ENCODE peak calls at places on chromosomes 5 and 9, in four cellular contexts. S, X, O and T are unnamed samples. For H3K36me3 and H3K27me3, the result is how much of the 10 kb centered on the place peaks cover.

GRCh38 chr5:57313716-57314115 is 139.9 kb downstream of the GPBP1 start:
- DNase-seq in S (no peak), X (no peak), O (no peak), T (no peak)

GRCh38 chr9:114348906-114349482 is 19.3 kb downstream of the ORM2 start:
- DNase-seq in O (peak), S (peak), X (peak), T (no peak)

GRCh38 chr5:68465133-68465532 is 249.6 kb downstream of the PIK3R1 start:
- DNase-seq in O (no peak), S (no peak), X (no peak), T (no peak)

GRCh38 chr9:121652037-121652837 is 803 bp downstream of the DAB2IP start:
- DNase-seq in O (no peak), S (no peak), X (no peak), T (no peak)

GRCh38 chr5:850511-851006 is at the start of gene ZDHHC11:
- DNase-seq in S (no peak), O (no peak), X (no peak), T (no peak)

GRCh38 chr9:14687042-14687719 is 6.1 kb downstream of the ZDHHC21 start:
- DNase-seq in S (no peak), X (no peak), O (peak), T (no peak)

GRCh38 chr9:130897105-130897751 is 616 bp upstream of the QRFP start:
- DNase-seq in X (no peak), O (no peak), S (no peak), T (no peak)

GRCh38 chr9:106613250-106613737 is 249.7 kb upstream of the ZNF462 start:
- DNase-seq in S (no peak), X (no peak), O (no peak), T (no peak)

GRCh38 chr5:147751156-147751830 is 31.2 kb downstream of the JAKMIP2 start:
- DNase-seq in S (no peak), O (no peak), X (no peak), T (no peak)

GRCh38 chr5:137636846-137637515 is 98.9 kb downstream of the KLHL3 start:
- DNase-seq in S (no peak), O (peak), X (no peak), T (no peak)

GRCh38 chr5:131810510-131811249 is 13.9 kb upstream of the FNIP1 start:
- DNase-seq in S (no peak), X (no peak), O (peak), T (peak)

GRCh38 chr9:114668146-114668545 is 10.5 kb upstream of the TEX53 start:
- DNase-seq in O (no peak), S (no peak), X (no peak), T (no peak)

GRCh38 chr9:119588874-119589560 is 219.8 kb upstream of the BRINP1 start:
- DNase-seq in X (no peak), O (no peak), S (no peak), T (no peak)

GRCh38 chr5:152560508-152561137 is 155.5 kb upstream of the NMUR2 start:
- DNase-seq in S (peak), O (peak), X (no peak), T (peak)

GRCh38 chr5:139492700-139493192 is 10.2 kb upstream of the STING1 start:
- DNase-seq in S (no peak), O (peak), X (no peak), T (no peak)

GRCh38 chr5:154761062-154761740 is 6.0 kb downstream of the LARP1 start:
- DNase-seq in O (no peak), X (no peak), S (no peak), T (peak)

GRCh38 chr9:129481824-129482511 is 138.9 kb downstream of the C9orf50 start:
- DNase-seq in X (no peak), O (peak), S (no peak), T (no peak)

GRCh38 chr5:122187426-122187825 is 58.1 kb downstream of the ZNF474 start:
- DNase-seq in S (no peak), O (peak), X (no peak), T (no peak)

GRCh38 chr5:120330555-120330954 is 133.5 kb upstream of the PRR16 start:
- DNase-seq in S (no peak), O (no peak), X (no peak), T (no peak)

GRCh38 chr5:80798166-80798565 is 143.4 kb upstream of the DHFR start:
- DNase-seq in X (no peak), S (no peak), O (no peak), T (no peak)

GRCh38 chr5:80798633-80799032 is 143.8 kb upstream of the DHFR start:
- DNase-seq in O (no peak), S (no peak), X (no peak), T (no peak)

GRCh38 chr5:80797428-80798024 is 142.7 kb upstream of the DHFR start:
- DNase-seq in X (no peak), S (no peak), O (no peak), T (no peak)

GRCh38 chr5:80799041-80799440 is 144.3 kb upstream of the DHFR start:
- DNase-seq in O (peak), S (no peak), X (no peak), T (no peak)

DNA sequence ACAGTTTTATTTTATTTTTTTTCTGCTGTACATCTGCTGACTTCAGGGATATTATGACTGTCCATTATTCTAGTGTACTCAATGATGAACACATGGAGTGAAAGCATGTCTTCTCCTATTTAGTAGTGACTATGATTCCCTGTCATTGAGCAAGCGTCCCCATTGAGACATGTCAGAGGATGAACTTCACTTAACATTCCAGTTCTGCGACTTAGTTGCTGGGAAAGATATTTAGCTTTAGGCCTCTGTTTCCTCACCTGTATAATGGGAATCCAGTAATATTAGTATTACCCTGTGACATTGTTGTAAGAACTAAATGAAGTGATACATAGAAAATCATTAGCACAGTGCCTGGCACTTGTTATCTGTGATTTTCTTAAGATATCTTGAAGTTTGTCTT is 144.8 kb upstream of the DHFR start:
- DNase-seq in X (no peak), O (no peak), S (no peak), T (no peak)
- H3K36me3 ChIP-seq in X (under half), O (under half), S (under half), T (under half)

GRCh38 chr9:134531251-134531970 is 110.2 kb upstream of the COL5A1 start:
- DNase-seq in O (no peak), S (no peak), X (no peak), T (no peak)
- H3K27me3 ChIP-seq in O (under half), S (under half), X (under half), T (half or more)

GRCh38 chr5:76704131-76704663 is 11.7 kb upstream of the F2R start:
- DNase-seq in O (no peak), X (no peak), S (no peak), T (no peak)
- H3K36me3 ChIP-seq in O (under half), X (under half), S (under half), T (under half)

GRCh38 chr5:95709967-95710650 is 21.0 kb upstream of the RHOBTB3 start:
- DNase-seq in S (no peak), O (peak), X (no peak), T (no peak)
- H3K27me3 ChIP-seq in S (under half), O (under half), X (under half), T (under half)

DNA sequence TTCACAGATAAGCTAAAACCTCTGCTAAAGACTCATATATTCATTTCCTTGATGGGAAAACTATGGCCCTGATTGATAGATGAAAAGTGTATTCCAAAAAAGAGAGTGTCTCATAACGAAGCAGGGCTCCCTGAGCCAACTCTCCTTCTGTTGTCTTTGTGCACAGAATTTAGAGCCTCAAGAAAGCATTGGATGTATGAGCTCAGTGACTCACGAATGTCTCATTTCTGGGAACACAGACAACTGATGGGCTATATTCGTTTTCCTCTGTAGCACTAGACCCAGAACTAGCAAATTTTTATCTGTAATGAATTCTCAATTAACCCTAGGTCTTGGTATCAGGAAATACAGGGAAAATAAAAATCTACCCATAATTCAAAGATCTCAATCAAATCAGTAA is 88.4 kb downstream of the LMNB1 start:
- DNase-seq in S (no peak), X (no peak), O (peak), T (no peak)
- H3K36me3 ChIP-seq in S (under half), X (under half), O (under half), T (under half)